ENCODE peak calls at places on chromosome 14, in five cellular contexts. One of them, this sample, is unnamed.

GRCh38 chr14:77376380-77376770 is 519 bp downstream of the TMED8 start:
- DNase-seq in HepG2: no peak
- DNase-seq in K562: peak; percentile 19
- DNase-seq in H1: no peak
- DNase-seq in GM12891: no peak
- DNase-seq in this sample: no peak

GRCh38 chr14:69592923-69593677 is 18.3 kb upstream of the SUSD6 start:
- DNase-seq in GM12891: no peak
- DNase-seq in H1: no peak
- DNase-seq in K562: no peak
- DNase-seq in HepG2: no peak
- DNase-seq in this sample: no peak

GRCh38 chr14:22614240-22614799 is 16.2 kb downstream of the ABHD4 start:
- DNase-seq in H1: no peak
- DNase-seq in HepG2: peak; percentile 83
- DNase-seq in K562: peak; percentile 18
- DNase-seq in GM12891: no peak
- DNase-seq in this sample: no peak

GRCh38 chr14:90664911-90665695 is 151.1 kb downstream of the TTC7B start:
- DNase-seq in H1: no peak
- DNase-seq in K562: no peak
- DNase-seq in HepG2: no peak
- DNase-seq in GM12891: no peak
- DNase-seq in this sample: no peak

GRCh38 chr14:68649461-68650189 is 143.2 kb downstream of the ZFP36L1 start:
- DNase-seq in K562: no peak
- DNase-seq in HepG2: no peak
- DNase-seq in GM12891: no peak
- DNase-seq in H1: no peak
- DNase-seq in this sample: no peak

GRCh38 chr14:67622675-67623074 is 3.0 kb downstream of the ARG2 start:
- DNase-seq in HepG2: peak; percentile 85
- DNase-seq in H1: no peak
- DNase-seq in GM12891: no peak
- DNase-seq in K562: peak; percentile 52
- DNase-seq in this sample: no peak

GRCh38 chr14:91315844-91316267 is 71.4 kb upstream of the GPR68 start:
- DNase-seq in H1: no peak
- DNase-seq in GM12891: peak; percentile 80
- DNase-seq in HepG2: no peak
- DNase-seq in K562: no peak
- DNase-seq in this sample: peak; percentile 79

GRCh38 chr14:55581011-55581806 is 1.2 kb downstream of the KTN1 start:
- DNase-seq in K562: peak; percentile 20
- DNase-seq in HepG2: peak; percentile 23
- DNase-seq in H1: no peak
- DNase-seq in GM12891: no peak
- DNase-seq in this sample: peak; percentile 2

GRCh38 chr14:31934767-31935266 is 142.3 kb upstream of the ARHGAP5 start:
- DNase-seq in GM12891: no peak
- DNase-seq in HepG2: peak; percentile 90
- DNase-seq in K562: peak; percentile 34
- DNase-seq in H1: no peak
- DNase-seq in this sample: no peak

GRCh38 chr14:101001311-101002069 is 98.0 kb upstream of the RTL1 start:
- DNase-seq in H1: no peak
- DNase-seq in GM12891: no peak
- DNase-seq in HepG2: no peak
- DNase-seq in K562: no peak
- DNase-seq in this sample: no peak

GRCh38 chr14:76456200-76456599 is 80.3 kb downstream of the ESRRB start:
- DNase-seq in GM12891: peak; percentile 61
- DNase-seq in HepG2: peak; percentile 18
- DNase-seq in K562: peak; percentile 49
- DNase-seq in H1: no peak
- DNase-seq in this sample: peak; percentile 29

GRCh38 chr14:100025111-100025510 is 40.1 kb upstream of the EVL start:
- DNase-seq in GM12891: peak; percentile 25
- DNase-seq in K562: peak; percentile 62
- DNase-seq in HepG2: peak; percentile 35
- DNase-seq in H1: peak; percentile 29
- DNase-seq in this sample: peak; percentile 25

GRCh38 chr14:70234066-70234950 is 45.6 kb upstream of the SLC8A3 start:
- DNase-seq in K562: no peak
- DNase-seq in GM12891: no peak
- DNase-seq in H1: no peak
- DNase-seq in HepG2: no peak
- DNase-seq in this sample: no peak

GRCh38 chr14:26332966-26333365 is 264.9 kb downstream of the NOVA1 start:
- DNase-seq in HepG2: no peak
- DNase-seq in K562: no peak
- DNase-seq in GM12891: no peak
- DNase-seq in H1: no peak
- DNase-seq in this sample: no peak

GRCh38 chr14:81434230-81434629 is 34.1 kb upstream of the STON2 start:
- DNase-seq in K562: peak; percentile 53
- DNase-seq in GM12891: no peak
- DNase-seq in HepG2: no peak
- DNase-seq in H1: no peak
- DNase-seq in this sample: no peak

GRCh38 chr14:28599605-28600004 is 167.0 kb upstream of the FOXG1 start:
- DNase-seq in K562: no peak
- DNase-seq in HepG2: no peak
- DNase-seq in H1: no peak
- DNase-seq in GM12891: no peak
- DNase-seq in this sample: no peak

GRCh38 chr14:56125772-56126411 is 7.7 kb downstream of the PELI2 start:
- DNase-seq in K562: no peak
- DNase-seq in H1: no peak
- DNase-seq in GM12891: no peak
- DNase-seq in HepG2: no peak
- DNase-seq in this sample: no peak

GRCh38 chr14:70987042-70987441 is 79.8 kb downstream of the PCNX1 start:
- DNase-seq in K562: no peak
- DNase-seq in H1: no peak
- DNase-seq in GM12891: no peak
- DNase-seq in HepG2: no peak
- DNase-seq in this sample: no peak

GRCh38 chr14:73208390-73208789 is 28.9 kb upstream of the PAPLN start:
- DNase-seq in H1: no peak
- DNase-seq in GM12891: no peak
- DNase-seq in HepG2: no peak
- DNase-seq in K562: no peak
- DNase-seq in this sample: no peak

GRCh38 chr14:75147423-75148071 is 20.7 kb upstream of the NEK9 start:
- DNase-seq in H1: no peak
- DNase-seq in K562: no peak
- DNase-seq in GM12891: no peak
- DNase-seq in HepG2: peak; percentile 97
- DNase-seq in this sample: no peak

GRCh38 chr14:76050797-76051392 is 65.3 kb downstream of the IFT43 start:
- DNase-seq in H1: no peak
- DNase-seq in GM12891: peak; percentile 32
- DNase-seq in K562: peak; percentile 33
- DNase-seq in HepG2: peak; percentile 47
- DNase-seq in this sample: peak; percentile 24

GRCh38 chr14:97376310-97376709 is 579.1 kb downstream of the VRK1 start:
- DNase-seq in GM12891: no peak
- DNase-seq in H1: no peak
- DNase-seq in HepG2: no peak
- DNase-seq in K562: no peak
- DNase-seq in this sample: no peak

GRCh38 chr14:53195949-53196348 is 42.8 kb upstream of the DDHD1 start:
- DNase-seq in K562: no peak
- DNase-seq in H1: no peak
- DNase-seq in GM12891: no peak
- DNase-seq in HepG2: no peak
- DNase-seq in this sample: no peak

GRCh38 chr14:89240414-89240813 is 176.6 kb downstream of the FOXN3 start:
- DNase-seq in HepG2: no peak
- DNase-seq in H1: no peak
- DNase-seq in GM12891: no peak
- DNase-seq in K562: no peak
- DNase-seq in this sample: no peak

GRCh38 chr14:74804219-74804825 is 41.2 kb downstream of the YLPM1 start:
- DNase-seq in GM12891: peak; percentile 6
- DNase-seq in H1: no peak
- DNase-seq in HepG2: peak; percentile 26
- DNase-seq in K562: peak; percentile 17
- DNase-seq in this sample: no peak

GRCh38 chr14:75025876-75026275 is 23.2 kb downstream of the EIF2B2 start:
- DNase-seq in H1: no peak
- DNase-seq in GM12891: no peak
- DNase-seq in HepG2: no peak
- DNase-seq in K562: no peak
- DNase-seq in this sample: no peak

GRCh38 chr14:61282746-61283145 is 1.6 kb upstream of the TMEM30B start:
- DNase-seq in GM12891: no peak
- DNase-seq in H1: no peak
- DNase-seq in K562: no peak
- DNase-seq in HepG2: no peak
- DNase-seq in this sample: no peak

GRCh38 chr14:61281911-61282310 is 773 bp upstream of the TMEM30B start:
- DNase-seq in HepG2: no peak
- DNase-seq in GM12891: no peak
- DNase-seq in K562: no peak
- DNase-seq in H1: no peak
- DNase-seq in this sample: no peak

GRCh38 chr14:61280092-61280525 is 1.0 kb downstream of the TMEM30B start:
- DNase-seq in GM12891: no peak
- DNase-seq in K562: no peak
- DNase-seq in H1: no peak
- DNase-seq in HepG2: no peak
- DNase-seq in this sample: no peak

GRCh38 chr14:61280526-61281185 is 482 bp downstream of the TMEM30B start:
- DNase-seq in K562: no peak
- DNase-seq in GM12891: peak; percentile 42
- DNase-seq in HepG2: no peak
- DNase-seq in H1: no peak
- DNase-seq in this sample: peak; percentile 22

GRCh38 chr14:61281186-61281676 is at the start of gene TMEM30B:
- DNase-seq in HepG2: no peak
- DNase-seq in H1: peak; percentile 70
- DNase-seq in GM12891: no peak
- DNase-seq in K562: no peak
- DNase-seq in this sample: no peak
- TF ChIP-seq POLR2AphosphoS5 in HepG2: no peak
- TF ChIP-seq POLR2AphosphoS5 in H1: peak; percentile 34
- TF ChIP-seq POLR2AphosphoS5 in GM12891: no peak
- TF ChIP-seq POLR2AphosphoS5 in K562: no peak
- TF ChIP-seq POLR2AphosphoS5 in this sample: no peak

GRCh38 chr14:95931384-95931783 is 54.8 kb downstream of the TUNAR start:
- DNase-seq in K562: no peak
- DNase-seq in H1: no peak
- DNase-seq in HepG2: peak; percentile 2
- DNase-seq in GM12891: no peak
- DNase-seq in this sample: no peak

GRCh38 chr14:95935228-95935822 is 58.7 kb downstream of the TUNAR start:
- DNase-seq in K562: no peak
- DNase-seq in H1: no peak
- DNase-seq in GM12891: no peak
- DNase-seq in HepG2: peak; percentile 6
- DNase-seq in this sample: no peak
- TF ChIP-seq TAF1 in K562: no peak
- TF ChIP-seq TAF1 in H1: no peak
- TF ChIP-seq TAF1 in GM12891: no peak
- TF ChIP-seq TAF1 in HepG2: no peak
- TF ChIP-seq TAF1 in this sample: no peak

GRCh38 chr14:20345366-20345765 is 1.9 kb downstream of the PARP2 start:
- DNase-seq in GM12891: no peak
- DNase-seq in H1: no peak
- DNase-seq in K562: no peak
- DNase-seq in HepG2: no peak
- DNase-seq in this sample: no peak

GRCh38 chr14:20347747-20348146 is 4.3 kb downstream of the PARP2 start:
- DNase-seq in HepG2: peak; percentile 85
- DNase-seq in GM12891: no peak
- DNase-seq in K562: no peak
- DNase-seq in H1: no peak
- DNase-seq in this sample: no peak

GRCh38 chr14:20346713-20347112 is 3.3 kb downstream of the PARP2 start:
- DNase-seq in H1: no peak
- DNase-seq in HepG2: no peak
- DNase-seq in K562: no peak
- DNase-seq in GM12891: no peak
- DNase-seq in this sample: no peak

GRCh38 chr14:20343855-20344205 is 395 bp downstream of the PARP2 start:
- DNase-seq in H1: no peak
- DNase-seq in GM12891: no peak
- DNase-seq in K562: no peak
- DNase-seq in HepG2: no peak
- DNase-seq in this sample: no peak

GRCh38 chr14:20343092-20343854 is at the start of gene PARP2:
- DNase-seq in H1: peak; percentile 100
- DNase-seq in K562: peak; percentile 91
- DNase-seq in GM12891: peak; percentile 74
- DNase-seq in HepG2: peak; percentile 100
- DNase-seq in this sample: peak; percentile 77
- TF ChIP-seq POLR2A in H1: peak; percentile 97
- TF ChIP-seq POLR2A in K562: peak; percentile 97
- TF ChIP-seq POLR2A in GM12891: peak; percentile 99
- TF ChIP-seq POLR2A in HepG2: peak; percentile 99
- TF ChIP-seq POLR2A in this sample: peak; percentile 99

GRCh38 chr14:104731925-104732294 is 7.9 kb downstream of the ADSS1 start:
- DNase-seq in K562: no peak
- DNase-seq in H1: no peak
- DNase-seq in GM12891: no peak
- DNase-seq in HepG2: no peak
- DNase-seq in this sample: no peak

GRCh38 chr14:104731249-104731924 is 7.4 kb downstream of the ADSS1 start:
- DNase-seq in GM12891: no peak
- DNase-seq in K562: peak; percentile 44
- DNase-seq in HepG2: peak; percentile 73
- DNase-seq in H1: no peak
- DNase-seq in this sample: no peak

GRCh38 chr14:104732931-104733681 is 9.1 kb downstream of the ADSS1 start:
- DNase-seq in K562: no peak
- DNase-seq in GM12891: no peak
- DNase-seq in HepG2: no peak
- DNase-seq in H1: no peak
- DNase-seq in this sample: no peak

GRCh38 chr14:104734051-104734587 is 10.1 kb downstream of the ADSS1 start:
- DNase-seq in HepG2: no peak
- DNase-seq in K562: no peak
- DNase-seq in H1: no peak
- DNase-seq in GM12891: no peak
- DNase-seq in this sample: no peak

DNA sequence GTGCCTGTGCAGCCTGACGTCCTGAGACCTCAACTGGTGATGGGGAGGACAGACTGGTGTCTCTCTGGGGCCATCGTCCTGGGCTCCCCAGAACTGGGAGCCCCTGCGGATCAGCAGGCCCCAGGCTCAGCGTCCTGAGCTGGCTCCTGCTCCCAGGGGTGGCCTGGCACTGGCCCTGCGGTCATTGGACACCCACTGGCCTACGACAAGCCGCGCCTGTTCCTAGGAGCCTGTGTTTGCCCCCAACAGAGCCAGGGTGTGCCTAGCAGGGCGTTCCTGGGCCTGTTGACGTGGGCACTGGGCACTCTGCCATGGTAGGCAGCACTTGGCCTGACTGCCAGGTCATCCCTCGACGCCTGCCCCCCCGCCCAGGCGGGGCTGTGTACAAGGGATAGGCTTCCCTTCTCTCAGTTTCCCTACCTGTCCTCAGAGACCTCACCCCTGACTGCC is 8.4 kb downstream of the ADSS1 start:
- DNase-seq in GM12891: no peak
- DNase-seq in K562: no peak
- DNase-seq in HepG2: no peak
- DNase-seq in H1: no peak
- DNase-seq in this sample: no peak
- TF ChIP-seq POLR2AphosphoS5 in GM12891: no peak
- TF ChIP-seq POLR2AphosphoS5 in K562: no peak
- TF ChIP-seq POLR2AphosphoS5 in HepG2: no peak
- TF ChIP-seq POLR2AphosphoS5 in H1: no peak
- TF ChIP-seq POLR2AphosphoS5 in this sample: no peak

This sample was measured in GM12892.